ENCODE peak calls at places on chromosomes 4 and X, in seven cellular contexts. D is stomach, Q is SK-N-SH, X is suprapubic skin, I is HepG2, O is H1, H is GM12878. W is an unnamed sample.
A peak's percentile ranks its signal among the peaks of the same experiment; 100 is the strongest.

GRCh38 chr4:106971586-106971985 is 64.5 kb downstream of the DKK2 start:
- DNase-seq in D (no peak), Q (no peak), X (no peak), I (no peak), O (no peak), H (no peak), W (no peak)

GRCh38 chr4:22389240-22389871 is 126.5 kb downstream of the ADGRA3 start:
- DNase-seq in D (peak; percentile 45), Q (peak; percentile 35), X (no peak), I (peak; percentile 59), O (no peak), H (no peak), W (no peak)

GRCh38 chrX:15579778-15580747 is 20.7 kb downstream of the ACE2 start:
- DNase-seq in D (peak; percentile 52), Q (no peak), X (no peak), I (no peak), O (no peak), H (no peak), W (no peak)

GRCh38 chrX:23815376-23815775 is 32.4 kb downstream of the SAT1 start:
- DNase-seq in D (no peak), Q (no peak), X (no peak), I (no peak), O (no peak), H (no peak), W (no peak)

GRCh38 chr4:87150498-87151261 is 69.7 kb downstream of the KLHL8 start:
- DNase-seq in D (peak; percentile 30), Q (peak; percentile 57), X (no peak), I (peak; percentile 70), O (peak; percentile 64), H (peak; percentile 35), W (no peak)

GRCh38 chrX:23811135-23811781 is 28.3 kb downstream of the SAT1 start:
- DNase-seq in D (no peak), Q (no peak), X (no peak), I (no peak), O (no peak), H (no peak), W (no peak)

GRCh38 chr4:22500831-22501714 is 14.8 kb downstream of the ADGRA3 start:
- DNase-seq in D (no peak), Q (no peak), X (no peak), I (no peak), O (no peak), H (peak; percentile 28), W (peak; percentile 62)

GRCh38 chrX:46165411-46165810 is 379.8 kb downstream of the ZNF674 start:
- DNase-seq in D (no peak), Q (no peak), X (no peak), I (no peak), O (no peak), H (no peak), W (no peak)

GRCh38 chrX:10296581-10296980 is 139.8 kb downstream of the CLCN4 start:
- DNase-seq in D (no peak), Q (no peak), X (no peak), I (no peak), O (no peak), H (no peak), W (no peak)

GRCh38 chr4:16192067-16192466 is 34.2 kb downstream of the TAPT1 start:
- DNase-seq in D (no peak), Q (peak; percentile 22), X (no peak), I (no peak), O (no peak), H (no peak), W (no peak)

GRCh38 chrX:74535633-74536141 is 78.7 kb downstream of the RLIM start:
- DNase-seq in D (peak; percentile 63), Q (peak; percentile 50), X (peak; percentile 72), I (peak; percentile 1), O (peak; percentile 60), H (no peak), W (peak; percentile 93)

GRCh38 chrX:136028383-136028984 is 43.2 kb downstream of the SLC9A6 start:
- DNase-seq in D (no peak), Q (peak; percentile 47), X (no peak), I (peak; percentile 23), O (no peak), H (no peak), W (no peak)

GRCh38 chr4:3355266-3355748 is 62.5 kb downstream of the RGS12 start:
- DNase-seq in D (no peak), Q (no peak), X (peak; percentile 37), I (no peak), O (no peak), H (peak; percentile 80), W (no peak)

GRCh38 chr4:1722551-1723071 is 1.3 kb downstream of the TACC3 start:
- DNase-seq in D (no peak), Q (peak; percentile 36), X (no peak), I (no peak), O (no peak), H (no peak), W (no peak)

GRCh38 chr4:57219389-57219890 is 109.3 kb upstream of the IGFBP7 start:
- DNase-seq in D (no peak), Q (no peak), X (no peak), I (no peak), O (no peak), H (no peak), W (no peak)

GRCh38 chr4:149176019-149176418 is 639.6 kb downstream of the IQCM start:
- DNase-seq in D (no peak), Q (no peak), X (no peak), I (peak; percentile 7), O (no peak), H (no peak), W (no peak)
- TF ChIP-seq POLR2AphosphoS5 in D (no peak), Q (no peak), X (no peak), I (no peak), O (no peak), H (no peak), W (no peak)

DNA sequence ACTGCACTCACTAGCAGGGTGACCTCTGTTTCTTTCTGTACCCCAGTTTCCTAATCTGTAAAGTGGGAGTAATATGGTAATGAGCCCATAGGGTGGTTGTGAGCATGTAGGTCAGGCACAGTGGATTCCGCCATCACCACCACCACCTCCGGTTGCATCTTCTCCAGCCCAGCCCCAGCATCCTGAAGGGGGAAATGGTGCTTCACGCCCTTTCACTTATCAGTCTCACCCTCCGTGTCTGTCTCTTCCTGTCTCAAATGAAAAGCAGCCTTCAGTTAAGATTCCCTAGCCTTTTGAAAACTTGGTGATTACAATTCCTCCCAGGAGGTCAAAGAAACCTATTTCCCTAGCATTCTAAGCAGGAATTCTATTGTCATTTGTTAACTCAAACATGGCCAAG is 16.9 kb upstream of the XPNPEP2 start:
- DNase-seq in D (no peak), Q (no peak), X (no peak), I (no peak), O (no peak), H (no peak), W (no peak)
- TF ChIP-seq EP300 in D (no peak), Q (no peak), X (no peak), I (no peak), O (no peak), H (no peak), W (no peak)

DNA sequence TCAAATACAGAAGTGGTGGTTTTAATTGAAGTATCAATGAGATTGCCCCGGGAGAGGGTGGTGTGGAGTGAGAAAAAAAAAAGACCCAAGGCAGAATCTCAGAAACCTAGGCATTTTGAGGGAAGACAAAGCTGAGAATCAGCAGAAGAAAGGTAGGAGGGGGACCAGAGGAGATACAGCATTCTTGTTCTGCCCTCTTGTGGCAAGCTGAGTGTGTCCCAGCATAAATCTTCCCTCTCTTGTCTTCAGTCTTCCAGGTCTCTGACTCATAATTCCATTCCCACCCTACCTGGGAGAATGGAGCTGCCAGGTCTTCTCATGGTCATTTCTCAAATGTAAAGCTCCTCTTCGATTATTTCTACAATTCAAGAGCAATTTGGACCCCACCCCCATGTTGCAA is 32.7 kb upstream of the MAGED1 start:
- DNase-seq in D (no peak), Q (peak; percentile 30), X (no peak), I (peak; percentile 14), O (no peak), H (no peak), W (no peak)
- TF ChIP-seq POLR2AphosphoS5 in D (no peak), Q (no peak), X (no peak), I (no peak), O (no peak), H (no peak), W (no peak)

GRCh38 chr4:153143527-153144348 is 60.5 kb upstream of the TRIM2 start:
- DNase-seq in D (peak; percentile 35), Q (peak; percentile 82), X (no peak), I (no peak), O (no peak), H (no peak), W (no peak)
- TF ChIP-seq EP300 in D (no peak), Q (peak; percentile 93), X (no peak), I (no peak), O (no peak), H (no peak), W (no peak)

GRCh38 chrX:39907964-39908616 is 189.7 kb downstream of the BCOR start:
- DNase-seq in D (peak; percentile 52), Q (peak; percentile 30), X (peak; percentile 78), I (peak; percentile 61), O (no peak), H (no peak), W (no peak)
- TF ChIP-seq POLR2AphosphoS5 in D (peak; percentile 56), Q (peak; percentile 69), X (no peak), I (no peak), O (no peak), H (no peak), W (no peak)

DNA sequence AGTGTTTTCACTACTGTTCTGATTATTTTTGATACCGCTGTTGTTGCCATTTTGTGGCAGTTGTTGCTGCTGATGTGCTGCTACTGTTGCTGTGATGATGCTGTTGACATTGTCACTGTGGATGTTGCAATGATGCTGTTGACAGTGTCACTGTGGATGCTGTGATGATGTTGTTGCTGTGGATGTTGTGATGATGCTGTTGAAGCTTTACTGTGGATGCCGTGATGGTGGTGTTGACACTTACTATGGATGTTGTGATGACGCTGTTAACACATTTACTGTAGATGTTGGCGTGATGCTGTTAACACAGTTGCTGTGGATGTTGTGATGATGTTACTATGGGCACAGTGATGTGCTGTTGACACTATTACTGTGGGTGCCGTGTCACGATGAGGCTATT is 180.3 kb downstream of the EVC2 start:
- DNase-seq in D (no peak), Q (no peak), X (no peak), I (no peak), O (no peak), H (no peak), W (peak; percentile 72)
- TF ChIP-seq EP300 in D (no peak), Q (no peak), X (no peak), I (no peak), O (no peak), H (no peak), W (no peak)

DNA sequence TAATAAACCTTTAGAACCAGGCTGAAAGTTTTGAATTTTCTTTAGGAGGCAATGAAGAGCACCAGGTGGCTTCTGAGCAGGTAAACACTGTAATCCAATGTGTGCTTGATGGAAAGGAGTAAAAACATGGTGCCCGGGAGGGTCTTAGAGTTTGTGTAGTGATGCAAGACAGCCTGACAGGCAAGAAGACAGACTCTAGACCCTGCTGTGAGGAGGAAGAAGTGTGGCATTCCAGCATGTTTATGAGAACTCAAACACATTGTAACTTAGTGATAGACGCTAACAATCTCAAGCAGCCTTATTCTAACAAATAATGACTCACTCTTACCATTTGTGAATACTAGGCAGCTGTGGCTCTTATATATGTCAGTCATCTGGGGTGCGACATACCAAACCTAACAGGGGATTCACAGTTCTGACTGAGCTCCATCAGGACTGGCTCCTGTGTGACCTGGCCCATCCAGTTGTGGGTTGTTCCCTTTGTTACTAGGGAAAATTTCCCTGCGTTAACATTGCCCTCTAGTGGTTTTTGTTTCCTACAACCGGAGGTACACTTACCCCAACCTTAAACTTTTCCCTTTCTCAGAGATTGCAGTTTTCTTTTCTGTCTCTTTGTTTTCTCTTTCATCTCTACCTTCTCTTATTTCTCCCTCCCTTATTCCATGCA is 53.8 kb downstream of the VSIG4 start:
- DNase-seq in D (no peak), Q (peak; percentile 15), X (no peak), I (peak; percentile 18), O (no peak), H (peak; percentile 55), W (no peak)
- TF ChIP-seq POLR2AphosphoS5 in D (no peak), Q (no peak), X (no peak), I (no peak), O (no peak), H (no peak), W (no peak)